ENCODE peak calls at places on chromosomes 2 and 18, in eight cellular contexts. R is tibial artery; Q is NCI-H446 treated with DMSO at 0.1 percent for 48 hours; H is GM03348; U is cardiac fibroblast; W is midbrain; C is kidney tubule cell; D is activated CD8-positive, alpha-beta memory T cell treated with anti-CD3 and anti-CD28 coated beads, Interleukin-2, amount 10 ng/mL, durations not matched to agents 7 days and 5 days. J is an unnamed sample.

GRCh38 chr2:220277445-220277960 is 650.1 kb downstream of the SLC4A3 start:
- DNase-seq in U (peak; percentile 87), Q (peak; percentile 12), R (peak; percentile 82), C (peak; percentile 86), D (no peak), W (no peak), H (peak; percentile 75), J (no peak)

GRCh38 chr2:183579686-183580085 is 455.4 kb downstream of the NUP35 start:
- DNase-seq in H (no peak), R (no peak), Q (no peak), D (no peak), C (no peak), U (peak; percentile 9), W (no peak), J (no peak)

GRCh38 chr2:3435440-3435839 is 55.9 kb downstream of the TRAPPC12 start:
- DNase-seq in W (no peak), U (no peak), D (no peak), H (no peak), R (no peak), Q (no peak), C (no peak), J (no peak)

GRCh38 chr18:71673954-71674353 is 870.2 kb downstream of the CBLN2 start:
- DNase-seq in D (no peak), U (no peak), Q (no peak), W (no peak), C (no peak), H (no peak), R (no peak), J (no peak)

GRCh38 chr2:231399853-231400667 is 4.5 kb downstream of the B3GNT7 start:
- DNase-seq in Q (no peak), W (peak; percentile 27), C (peak; percentile 65), R (no peak), D (no peak), U (peak; percentile 50), H (peak; percentile 49), J (no peak)

GRCh38 chr2:210663574-210663973 is 107.2 kb downstream of the CPS1 start:
- DNase-seq in D (no peak), C (peak; percentile 6), H (peak; percentile 47), W (peak; percentile 67), Q (no peak), R (no peak), U (peak; percentile 45), J (no peak)

GRCh38 chr2:165905854-165906253 is 47.7 kb downstream of the TTC21B start:
- DNase-seq in W (no peak), U (peak; percentile 23), H (no peak), D (no peak), Q (no peak), C (no peak), R (no peak), J (no peak)

GRCh38 chr2:134405641-134406081 is 151.8 kb downstream of the MGAT5 start:
- DNase-seq in U (no peak), W (no peak), C (peak; percentile 43), D (no peak), Q (peak; percentile 0), R (no peak), H (peak; percentile 40), J (no peak)

GRCh38 chr2:215556979-215557378 is 121.1 kb upstream of the FN1 start:
- DNase-seq in W (no peak), Q (no peak), D (no peak), H (no peak), U (peak; percentile 67), C (no peak), R (no peak), J (no peak)